ENCODE peak calls at places on chromosomes 3 and 15, in ten cellular contexts. Z, W, V, B, N, A, J, G, P and M are unnamed samples.

GRCh38 chr15:29688981-29689723 is 133.1 kb downstream of the TJP1 start:
- DNase-seq in Z (no peak), W (no peak), V (no peak), B (no peak), N (no peak), A (peak; percentile 11), J (no peak), G (no peak), P (no peak), M (no peak)

GRCh38 chr3:186519021-186519658 is 25.0 kb downstream of the CRYGS start:
- DNase-seq in Z (no peak), W (no peak), V (peak; percentile 82), B (no peak), N (no peak), A (no peak), J (no peak), G (no peak), P (no peak), M (no peak)

GRCh38 chr15:38864827-38865604 is 300.4 kb upstream of the RASGRP1 start:
- DNase-seq in Z (no peak), W (no peak), V (no peak), B (no peak), N (peak; percentile 60), A (peak; percentile 49), J (peak; percentile 94), G (no peak), P (peak; percentile 92), M (peak; percentile 67)

GRCh38 chr3:179415377-179415776 is 35.9 kb downstream of the GNB4 start:
- DNase-seq in Z (no peak), W (no peak), V (no peak), B (no peak), N (no peak), A (no peak), J (no peak), G (no peak), P (no peak), M (no peak)

GRCh38 chr3:52773361-52774065 is 2.8 kb upstream of the NEK4 start:
- DNase-seq in Z (no peak), W (no peak), V (no peak), B (no peak), N (no peak), A (no peak), J (no peak), G (no peak), P (no peak), M (no peak)

GRCh38 chr15:72379856-72380255 is 4.0 kb upstream of the HEXA start:
- DNase-seq in Z (no peak), W (no peak), V (no peak), B (no peak), N (no peak), A (no peak), J (no peak), G (no peak), P (no peak), M (no peak)

GRCh38 chr15:42994546-42994945 is 74.0 kb upstream of the TTBK2 start:
- DNase-seq in Z (peak; percentile 46), W (no peak), V (no peak), B (no peak), N (no peak), A (no peak), J (peak; percentile 19), G (no peak), P (peak; percentile 62), M (peak; percentile 5)

GRCh38 chr3:179451335-179452165 is at the start of gene GNB4:
- DNase-seq in Z (peak; percentile 88), W (peak; percentile 77), V (peak; percentile 41), B (peak; percentile 30), N (peak; percentile 82), A (peak; percentile 69), J (peak; percentile 89), G (peak; percentile 91), P (peak; percentile 79), M (no peak)

GRCh38 chr3:130850846-130851245 is 43.0 kb upstream of the ATP2C1 start:
- DNase-seq in Z (peak; percentile 66), W (no peak), V (no peak), B (no peak), N (no peak), A (no peak), J (no peak), G (no peak), P (peak; percentile 30), M (no peak)

GRCh38 chr3:57706462-57706861 is 13.6 kb upstream of the DENND6A start:
- DNase-seq in Z (peak; percentile 96), W (no peak), V (no peak), B (no peak), N (no peak), A (no peak), J (peak; percentile 47), G (no peak), P (peak; percentile 91), M (peak; percentile 44)

GRCh38 chr15:85607842-85608241 is 186.9 kb downstream of the KLHL25 start:
- DNase-seq in Z (peak; percentile 89), W (peak; percentile 65), V (no peak), B (no peak), N (no peak), A (peak; percentile 61), J (peak; percentile 88), G (no peak), P (peak; percentile 92), M (peak; percentile 62)

GRCh38 chr3:23968467-23969184 is 23.5 kb downstream of the NR1D2 start:
- DNase-seq in Z (peak; percentile 81), W (no peak), V (no peak), B (no peak), N (no peak), A (no peak), J (peak; percentile 14), G (no peak), P (peak; percentile 87), M (no peak)

GRCh38 chr3:142027295-142027694 is 122.0 kb downstream of the TFDP2 start:
- DNase-seq in Z (no peak), W (no peak), V (no peak), B (no peak), N (no peak), A (no peak), J (peak; percentile 14), G (peak; percentile 34), P (no peak), M (no peak)

GRCh38 chr15:61459785-61460707 is 230.9 kb upstream of the RORA start:
- DNase-seq in Z (peak; percentile 28), W (no peak), V (no peak), B (no peak), N (no peak), A (no peak), J (peak; percentile 85), G (no peak), P (peak; percentile 65), M (no peak)

GRCh38 chr3:150746791-150747590 is 16.0 kb downstream of the SIAH2 start:
- DNase-seq in Z (no peak), W (no peak), V (no peak), B (no peak), N (no peak), A (no peak), J (no peak), G (no peak), P (peak; percentile 46), M (no peak)
- TF ChIP-seq CTCF in Z (no peak), W (no peak), V (no peak), B (no peak), N (peak; percentile 9), A (no peak), J (no peak), G (no peak), P (no peak), M (no peak)

GRCh38 chr3:63296249-63296648 is 18.1 kb downstream of the SYNPR start:
- DNase-seq in Z (no peak), W (no peak), V (no peak), B (no peak), N (no peak), A (no peak), J (no peak), G (no peak), P (no peak), M (no peak)
- TF ChIP-seq CTCF in Z (no peak), W (no peak), V (no peak), B (no peak), N (no peak), A (no peak), J (no peak), G (no peak), P (no peak), M (no peak)

DNA sequence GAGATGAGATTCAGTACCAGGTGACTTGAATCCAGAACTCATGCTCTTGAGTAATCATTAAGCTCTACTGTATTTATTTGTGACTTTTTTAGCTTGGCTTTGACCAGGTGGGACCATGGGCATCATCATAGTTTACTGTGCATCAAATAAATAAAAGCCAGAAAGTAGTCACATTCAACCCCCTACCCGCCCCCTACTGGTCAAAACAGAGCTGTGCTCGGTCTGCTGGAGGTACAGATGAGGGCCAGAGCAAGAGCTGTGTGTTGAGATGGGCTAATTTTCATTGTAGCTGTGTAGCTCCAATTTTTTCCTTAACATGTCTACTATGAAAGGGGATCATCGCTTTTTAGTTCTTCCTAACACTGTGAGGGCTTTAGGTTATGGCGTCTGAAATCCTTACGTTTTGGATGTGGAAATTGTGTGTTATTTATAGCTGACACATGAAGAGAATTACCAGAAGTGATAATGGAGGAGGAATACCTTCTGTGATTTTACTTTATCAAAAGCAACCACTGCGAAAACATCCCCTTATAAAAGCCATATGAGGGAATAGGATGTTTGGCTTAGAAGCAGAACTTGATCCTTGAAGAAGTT is 375.1 kb downstream of the PTPRG start:
- DNase-seq in Z (peak; percentile 42), W (no peak), V (peak; percentile 56), B (no peak), N (no peak), A (no peak), J (no peak), G (peak; percentile 55), P (peak; percentile 59), M (no peak)
- TF ChIP-seq CTCF in Z (peak; percentile 69), W (peak; percentile 41), V (peak; percentile 68), B (no peak), N (no peak), A (no peak), J (peak; percentile 65), G (peak; percentile 77), P (peak; percentile 79), M (peak; percentile 61)

GRCh38 chr3:66639794-66640356 is 139.1 kb upstream of the LRIG1 start:
- DNase-seq in Z (no peak), W (no peak), V (no peak), B (no peak), N (no peak), A (no peak), J (no peak), G (no peak), P (peak; percentile 20), M (no peak)

GRCh38 chr3:66642015-66642414 is 141.2 kb upstream of the LRIG1 start:
- DNase-seq in Z (peak; percentile 27), W (no peak), V (no peak), B (no peak), N (no peak), A (no peak), J (no peak), G (no peak), P (no peak), M (no peak)

GRCh38 chr3:66633982-66634381 is 133.2 kb upstream of the LRIG1 start:
- DNase-seq in Z (no peak), W (no peak), V (no peak), B (no peak), N (no peak), A (no peak), J (no peak), G (no peak), P (no peak), M (no peak)

GRCh38 chr3:66642484-66642883 is 141.7 kb upstream of the LRIG1 start:
- DNase-seq in Z (no peak), W (no peak), V (no peak), B (no peak), N (no peak), A (no peak), J (no peak), G (no peak), P (no peak), M (no peak)

GRCh38 chr3:66638717-66639116 is 137.9 kb upstream of the LRIG1 start:
- DNase-seq in Z (peak; percentile 58), W (no peak), V (no peak), B (no peak), N (no peak), A (no peak), J (no peak), G (peak; percentile 43), P (no peak), M (no peak)
- TF ChIP-seq CTCF in Z (peak; percentile 38), W (no peak), V (no peak), B (no peak), N (no peak), A (no peak), J (no peak), G (peak; percentile 47), P (no peak), M (no peak)